ENCODE peak calls at places on chromosomes 11 and 22, in ten cellular contexts. O, A, E, M, R, P, W, Y, T and N are unnamed samples.

GRCh38 chr11:18191376-18191775 is 18.7 kb downstream of the MRGPRX4 start:
- DNase-seq in O (no peak), A (no peak), E (no peak), M (no peak), R (no peak), P (no peak), W (no peak), Y (no peak), T (no peak), N (no peak)

GRCh38 chr22:40620464-40621046 is 16.0 kb downstream of the MRTFA start:
- DNase-seq in O (no peak), A (no peak), E (no peak), M (no peak), R (no peak), P (no peak), W (no peak), Y (no peak), T (no peak), N (no peak)

GRCh38 chr11:123219066-123219697 is 24.1 kb upstream of the CLMP start:
- DNase-seq in O (no peak), A (no peak), E (no peak), M (no peak), R (no peak), P (no peak), W (no peak), Y (no peak), T (no peak), N (no peak)

GRCh38 chr11:125941606-125942275 is 4.1 kb upstream of the VSIG10L2 start:
- DNase-seq in O (peak; percentile 24), A (peak; percentile 71), E (peak; percentile 16), M (no peak), R (no peak), P (peak; percentile 75), W (no peak), Y (peak; percentile 88), T (no peak), N (peak; percentile 48)

GRCh38 chr22:27989758-27990450 is 70.8 kb upstream of the PITPNB start:
- DNase-seq in O (no peak), A (peak; percentile 39), E (no peak), M (no peak), R (peak; percentile 62), P (no peak), W (peak; percentile 19), Y (peak; percentile 70), T (no peak), N (peak; percentile 37)

GRCh38 chr11:45354976-45355705 is 69.0 kb upstream of the SYT13 start:
- DNase-seq in O (peak; percentile 80), A (peak; percentile 87), E (peak; percentile 64), M (no peak), R (no peak), P (peak; percentile 97), W (peak; percentile 82), Y (peak; percentile 96), T (peak; percentile 78), N (peak; percentile 94)

GRCh38 chr11:123543796-123544195 is 110.6 kb downstream of the SCN3B start:
- DNase-seq in O (no peak), A (no peak), E (no peak), M (no peak), R (no peak), P (no peak), W (no peak), Y (no peak), T (no peak), N (no peak)

GRCh38 chr11:65786008-65786785 is 666 bp upstream of the OVOL1 start:
- DNase-seq in O (no peak), A (no peak), E (no peak), M (no peak), R (peak; percentile 85), P (no peak), W (no peak), Y (no peak), T (no peak), N (no peak)

GRCh38 chr11:61058583-61059259 is 43.6 kb upstream of the CD5 start:
- DNase-seq in O (no peak), A (no peak), E (no peak), M (no peak), R (peak; percentile 26), P (no peak), W (no peak), Y (peak; percentile 25), T (no peak), N (no peak)

GRCh38 chr11:44788536-44789227 is 61.9 kb downstream of the TSPAN18 start:
- DNase-seq in O (no peak), A (peak; percentile 38), E (no peak), M (no peak), R (peak; percentile 52), P (no peak), W (no peak), Y (no peak), T (no peak), N (no peak)

GRCh38 chr11:126113515-126113957 is 50.9 kb upstream of the CDON start:
- DNase-seq in O (no peak), A (peak; percentile 91), E (no peak), M (no peak), R (no peak), P (peak; percentile 87), W (peak; percentile 95), Y (peak; percentile 97), T (no peak), N (peak; percentile 93)

GRCh38 chr22:23386245-23386631 is 193.9 kb downstream of the IGLL1 start:
- DNase-seq in O (no peak), A (no peak), E (no peak), M (no peak), R (no peak), P (no peak), W (peak; percentile 16), Y (no peak), T (no peak), N (no peak)

GRCh38 chr11:8812438-8812837 is 98.6 kb upstream of the AKIP1 start:
- DNase-seq in O (no peak), A (no peak), E (no peak), M (no peak), R (no peak), P (no peak), W (peak; percentile 69), Y (peak; percentile 94), T (no peak), N (no peak)

GRCh38 chr11:94144233-94144632 is 15.6 kb downstream of the PANX1 start:
- DNase-seq in O (no peak), A (no peak), E (no peak), M (no peak), R (no peak), P (no peak), W (no peak), Y (no peak), T (no peak), N (no peak)

GRCh38 chr22:42688914-42689275 is 31.8 kb downstream of the A4GALT start:
- DNase-seq in O (no peak), A (no peak), E (no peak), M (no peak), R (no peak), P (no peak), W (no peak), Y (no peak), T (no peak), N (no peak)

GRCh38 chr11:119470316-119471266 is 47.6 kb upstream of the THY1 start:
- DNase-seq in O (no peak), A (no peak), E (no peak), M (no peak), R (no peak), P (no peak), W (peak; percentile 43), Y (peak; percentile 87), T (no peak), N (peak; percentile 40)

GRCh38 chr11:66002648-66003225 is 434 bp downstream of the BANF1 start:
- DNase-seq in O (no peak), A (peak; percentile 87), E (peak; percentile 63), M (no peak), R (no peak), P (peak; percentile 77), W (peak; percentile 48), Y (no peak), T (no peak), N (no peak)

GRCh38 chr11:126334665-126335462 is 20.6 kb upstream of the ST3GAL4 start:
- DNase-seq in O (no peak), A (peak; percentile 53), E (no peak), M (no peak), R (peak; percentile 77), P (peak; percentile 19), W (peak; percentile 16), Y (no peak), T (no peak), N (no peak)

GRCh38 chr11:41499429-41499828 is 40.0 kb upstream of the LRRC4C start:
- DNase-seq in O (no peak), A (no peak), E (no peak), M (no peak), R (no peak), P (no peak), W (no peak), Y (no peak), T (no peak), N (no peak)

GRCh38 chr11:1653541-1654387 is 24.2 kb downstream of the KRTAP5-5 start:
- DNase-seq in O (no peak), A (no peak), E (no peak), M (no peak), R (peak; percentile 59), P (no peak), W (peak; percentile 6), Y (no peak), T (no peak), N (peak; percentile 31)

GRCh38 chr22:42680648-42681047 is 31.5 kb upstream of the CYB5R3 start:
- DNase-seq in O (no peak), A (no peak), E (no peak), M (peak; percentile 64), R (no peak), P (no peak), W (no peak), Y (no peak), T (no peak), N (no peak)

GRCh38 chr11:2806351-2807058 is 79.1 kb downstream of the CDKN1C start:
- DNase-seq in O (no peak), A (peak; percentile 70), E (no peak), M (no peak), R (peak; percentile 89), P (peak; percentile 52), W (peak; percentile 8), Y (peak; percentile 77), T (no peak), N (peak; percentile 45)

GRCh38 chr22:42938976-42939375 is 76.0 kb downstream of the PACSIN2 start:
- DNase-seq in O (no peak), A (peak; percentile 29), E (no peak), M (no peak), R (no peak), P (no peak), W (no peak), Y (no peak), T (no peak), N (no peak)

GRCh38 chr11:79406376-79406775 is 34.5 kb downstream of the TENM4 start:
- DNase-seq in O (no peak), A (no peak), E (no peak), M (no peak), R (no peak), P (no peak), W (no peak), Y (no peak), T (no peak), N (no peak)

GRCh38 chr22:49737101-49737551 is 90.5 kb downstream of the BRD1 start:
- DNase-seq in O (no peak), A (no peak), E (no peak), M (no peak), R (peak; percentile 78), P (no peak), W (no peak), Y (peak; percentile 53), T (no peak), N (no peak)

GRCh38 chr22:44025171-44026065 is 1.3 kb downstream of the PARVB start:
- DNase-seq in O (no peak), A (no peak), E (no peak), M (no peak), R (no peak), P (no peak), W (peak; percentile 42), Y (peak; percentile 91), T (no peak), N (peak; percentile 56)

GRCh38 chr11:7977251-7977917 is 9.8 kb upstream of the EIF3F start:
- DNase-seq in O (no peak), A (no peak), E (no peak), M (peak; percentile 51), R (no peak), P (no peak), W (no peak), Y (no peak), T (no peak), N (no peak)

GRCh38 chr11:11717064-11717725 is 95.4 kb upstream of the GALNT18 start:
- DNase-seq in O (no peak), A (no peak), E (no peak), M (no peak), R (no peak), P (no peak), W (no peak), Y (no peak), T (no peak), N (no peak)